ENCODE peak calls at places on chromosomes 11 and 22, in ten cellular contexts. S is BE2C, L is HFF-Myc, A is tibial artery, W is HL-60, F is left ventricle myocardium inferior, U is A673, Q is epithelial cell of proximal tubule, R is gastrocnemius medialis, N is lower lobe of right lung. Z is an unnamed sample.

GRCh38 chr22:23305922-23306374 is 125.6 kb downstream of the BCR start:
- DNase-seq in F (peak; percentile 79), A (peak; percentile 95), R (peak; percentile 69), N (peak; percentile 62), Q (no peak), L (peak; percentile 45), S (peak; percentile 88), U (peak; percentile 91), W (no peak), Z (peak; percentile 71)

GRCh38 chr11:126914166-126914565 is 86.4 kb downstream of the KIRREL3 start:
- DNase-seq in U (no peak), W (no peak), R (no peak), S (no peak), L (no peak), F (no peak), N (no peak), Q (no peak), A (no peak), Z (no peak)

GRCh38 chr11:9203715-9204311 is 61.3 kb downstream of the DENND5A start:
- DNase-seq in L (no peak), F (no peak), W (no peak), U (peak; percentile 14), Q (no peak), R (no peak), S (no peak), N (no peak), A (no peak), Z (no peak)

GRCh38 chr11:86449993-86450629 is 75.4 kb downstream of the CCDC81 start:
- DNase-seq in F (no peak), Q (no peak), A (no peak), S (no peak), U (no peak), L (no peak), W (no peak), R (no peak), N (no peak), Z (no peak)

GRCh38 chr11:108069947-108070346 is 51.4 kb upstream of the ACAT1 start:
- DNase-seq in F (no peak), W (no peak), N (no peak), U (peak; percentile 29), R (no peak), Q (no peak), S (no peak), A (no peak), L (no peak), Z (no peak)

GRCh38 chr22:23031795-23032194 is 38.5 kb upstream of the GNAZ start:
- DNase-seq in W (no peak), L (no peak), S (no peak), N (no peak), U (no peak), A (no peak), R (no peak), Q (no peak), F (no peak), Z (no peak)

GRCh38 chr11:36411202-36411640 is 98.9 kb downstream of the TRAF6 start:
- DNase-seq in A (no peak), R (peak; percentile 34), N (peak; percentile 60), S (no peak), L (no peak), F (no peak), Q (no peak), U (no peak), W (peak; percentile 95), Z (no peak)

GRCh38 chr11:62553839-62554361 is 7.3 kb upstream of the AHNAK start:
- DNase-seq in F (no peak), L (no peak), U (peak; percentile 71), N (no peak), R (peak; percentile 70), Q (peak; percentile 77), A (no peak), S (no peak), W (no peak), Z (no peak)

GRCh38 chr11:130782361-130783221 is 133.7 kb downstream of the SNX19 start:
- DNase-seq in N (no peak), U (peak; percentile 95), S (no peak), Q (no peak), L (no peak), A (no peak), F (no peak), W (no peak), R (no peak), Z (peak; percentile 71)

GRCh38 chr22:28894320-28894719 is 10.9 kb downstream of the ZNRF3 start:
- DNase-seq in U (no peak), A (peak; percentile 49), N (no peak), L (no peak), W (peak; percentile 92), S (no peak), Q (no peak), F (peak; percentile 47), R (no peak), Z (no peak)

GRCh38 chr22:49365910-49366309 is 461.8 kb downstream of the BRD1 start:
- DNase-seq in R (no peak), Q (no peak), F (no peak), W (no peak), L (no peak), N (no peak), A (no peak), S (no peak), U (no peak), Z (no peak)

GRCh38 chr11:67289651-67290479 is 762 bp downstream of the ANKRD13D start:
- DNase-seq in L (no peak), A (no peak), W (peak; percentile 38), R (no peak), U (no peak), F (peak; percentile 35), Q (no peak), N (peak; percentile 54), S (no peak), Z (no peak)

GRCh38 chr11:10885703-10886363 is 28.0 kb upstream of the ZBED5 start:
- DNase-seq in R (no peak), Q (no peak), A (no peak), N (no peak), U (no peak), W (no peak), F (no peak), L (no peak), S (peak; percentile 42), Z (no peak)

GRCh38 chr11:128247235-128247594 is 340.1 kb downstream of the ETS1 start:
- DNase-seq in Q (no peak), A (no peak), F (no peak), W (no peak), R (no peak), U (no peak), L (no peak), N (no peak), S (no peak), Z (no peak)

DNA sequence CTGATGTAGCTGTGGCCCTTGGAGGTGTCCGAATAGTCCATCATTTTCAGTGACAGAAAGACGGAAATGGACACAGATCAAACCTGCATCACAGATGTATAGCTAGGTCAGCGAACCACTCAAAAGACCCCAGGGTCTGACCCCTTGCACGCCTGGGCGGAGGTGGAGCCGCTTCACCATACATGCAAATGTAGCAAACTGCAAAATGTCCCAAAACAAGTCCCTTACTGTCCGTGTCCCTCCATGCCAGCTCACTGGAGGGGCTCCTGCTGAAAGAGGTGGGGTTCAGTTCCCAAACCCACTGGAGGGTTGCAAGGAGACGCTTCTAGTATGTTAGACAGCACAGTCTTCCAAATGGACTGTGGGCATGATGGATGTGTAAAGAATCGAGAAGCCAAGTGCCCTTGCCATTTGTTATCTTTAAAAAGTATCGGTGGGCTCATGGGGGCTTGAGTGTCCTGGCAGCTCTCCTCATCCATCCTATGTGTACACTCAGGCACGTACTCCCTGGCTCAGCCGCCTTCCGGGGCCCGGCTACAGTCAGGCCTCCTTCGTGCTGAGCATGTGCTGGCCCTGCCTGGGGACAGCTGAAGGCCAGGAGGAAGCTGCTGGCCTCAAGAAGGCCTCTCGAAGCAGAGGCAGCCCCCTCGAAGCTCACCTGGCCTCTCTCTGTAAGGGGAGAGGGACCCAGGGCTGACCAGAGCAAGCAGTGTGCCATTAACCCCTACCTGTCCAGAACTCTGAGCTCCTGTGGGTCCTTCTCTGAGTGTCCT is 20.2 kb upstream of the KCNQ1OT1 start:
- DNase-seq in A (no peak), R (no peak), L (no peak), U (no peak), F (no peak), N (no peak), S (no peak), Q (no peak), W (no peak), Z (no peak)
- H3K4me3 ChIP-seq in A (no peak overlapping the region), R (no peak overlapping the region), L (no peak overlapping the region), U (no peak overlapping the region), F (no peak overlapping the region), N (no peak overlapping the region), S (no peak overlapping the region), Q (no peak overlapping the region), W (no peak overlapping the region), Z (no peak overlapping the region)

GRCh38 chr11:48207881-48208280 is 8.7 kb upstream of the OR4B1 start:
- DNase-seq in U (no peak), A (no peak), Q (no peak), N (no peak), S (no peak), L (no peak), F (no peak), R (no peak), W (no peak), Z (no peak)

DNA sequence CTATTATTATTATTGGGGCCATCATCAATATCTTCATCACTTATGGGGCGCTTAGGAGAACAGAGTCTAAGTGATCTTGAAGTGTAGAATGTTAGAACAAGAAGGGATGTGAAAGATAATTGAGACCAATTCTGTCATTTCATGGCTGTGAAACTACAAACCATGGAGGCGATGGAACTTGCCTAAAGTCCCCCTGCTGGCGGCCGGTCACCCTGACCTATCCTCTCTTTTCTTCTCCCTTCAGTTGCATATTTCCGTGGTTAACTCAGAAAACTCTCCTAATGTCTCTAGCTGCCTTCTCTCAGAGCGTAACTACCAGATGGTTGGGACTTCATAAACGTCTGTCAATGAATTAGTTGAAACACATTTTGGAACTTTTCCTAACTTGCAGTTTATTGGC is 6.6 kb upstream of the OR4B1 start:
- DNase-seq in S (peak; percentile 4), A (no peak), Q (no peak), R (no peak), F (no peak), U (peak; percentile 21), W (no peak), L (no peak), N (no peak), Z (no peak)
- TF ChIP-seq CTCF in S (peak; percentile 9), A (no peak), Q (peak; percentile 36), R (no peak), F (peak; percentile 21), U (peak; percentile 22), W (no peak), L (peak; percentile 33), N (no peak), Z (no peak)

GRCh38 chr11:78349114-78349513 is 68.5 kb downstream of the GAB2 start:
- DNase-seq in R (no peak), F (no peak), W (no peak), S (no peak), Q (no peak), U (no peak), L (no peak), A (no peak), N (no peak), Z (no peak)
- H3K4me3 ChIP-seq in R (no peak overlapping the region), F (no peak overlapping the region), W (no peak overlapping the region), S (no peak overlapping the region), Q (no peak overlapping the region), U (no peak overlapping the region), L (no peak overlapping the region), A (no peak overlapping the region), N (no peak overlapping the region), Z (no peak overlapping the region)

DNA sequence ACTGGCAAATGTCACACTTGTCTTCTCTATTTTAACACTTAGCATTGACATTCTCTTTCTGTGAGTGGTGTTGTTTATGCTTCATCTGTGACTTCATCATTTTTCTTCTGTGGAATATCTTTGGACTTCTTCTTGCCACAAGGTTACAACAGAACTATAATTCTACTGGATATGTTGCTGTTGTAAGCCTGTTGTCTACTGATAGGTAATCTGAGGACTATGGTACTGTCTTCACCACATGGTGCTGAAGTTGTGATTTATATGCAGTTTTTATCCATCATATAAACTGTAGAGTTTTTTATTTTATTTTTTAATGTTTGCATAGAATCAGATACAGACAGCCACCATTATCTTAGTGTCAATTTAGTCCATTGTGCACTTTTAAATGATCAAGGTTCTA is 622.2 kb upstream of the CNTN5 start:
- DNase-seq in W (no peak), L (no peak), R (no peak), F (no peak), A (no peak), S (no peak), U (no peak), N (no peak), Q (no peak), Z (no peak)
- TF ChIP-seq CTCF in W (no peak), L (no peak), R (no peak), F (no peak), A (no peak), S (no peak), U (no peak), N (no peak), Q (no peak), Z (no peak)